ENCODE peak calls at places on chromosome X, in ten cellular contexts. One of them, this sample, is unnamed.

GRCh38 chrX:133171962-133172708 is 46.0 kb downstream of the TFDP3 start:
- DNase-seq in astrocyte of the spinal cord: peak
- DNase-seq in bronchial epithelial cell: peak
- DNase-seq in AG08395: peak
- DNase-seq in endothelial cell: no peak
- DNase-seq in stomach: no peak
- DNase-seq in GM10248: no peak
- DNase-seq in non-pigmented ciliary epithelial cell: no peak
- DNase-seq in lung microvascular endothelial cell: peak
- DNase-seq in NCI-H748 treated with DMSO at 0.1 percent for 48 hours: no peak
- DNase-seq in this sample: peak

GRCh38 chrX:19867411-19867732 is 20.0 kb downstream of the SH3KBP1 start:
- DNase-seq in astrocyte of the spinal cord: peak
- DNase-seq in bronchial epithelial cell: no peak
- DNase-seq in AG08395: peak
- DNase-seq in endothelial cell: no peak
- DNase-seq in stomach: no peak
- DNase-seq in GM10248: no peak
- DNase-seq in non-pigmented ciliary epithelial cell: no peak
- DNase-seq in lung microvascular endothelial cell: no peak
- DNase-seq in NCI-H748 treated with DMSO at 0.1 percent for 48 hours: no peak
- DNase-seq in this sample: no peak

GRCh38 chrX:111283446-111283845 is 13.2 kb upstream of the CAPN6 start:
- DNase-seq in astrocyte of the spinal cord: no peak
- DNase-seq in bronchial epithelial cell: peak
- DNase-seq in AG08395: no peak
- DNase-seq in endothelial cell: no peak
- DNase-seq in stomach: no peak
- DNase-seq in GM10248: no peak
- DNase-seq in non-pigmented ciliary epithelial cell: no peak
- DNase-seq in lung microvascular endothelial cell: no peak
- DNase-seq in NCI-H748 treated with DMSO at 0.1 percent for 48 hours: no peak
- DNase-seq in this sample: no peak

GRCh38 chrX:148448686-148449085 is 51.7 kb upstream of the AFF2 start:
- DNase-seq in astrocyte of the spinal cord: no peak
- DNase-seq in bronchial epithelial cell: no peak
- DNase-seq in AG08395: no peak
- DNase-seq in endothelial cell: no peak
- DNase-seq in stomach: no peak
- DNase-seq in GM10248: no peak
- DNase-seq in non-pigmented ciliary epithelial cell: no peak
- DNase-seq in lung microvascular endothelial cell: no peak
- DNase-seq in NCI-H748 treated with DMSO at 0.1 percent for 48 hours: no peak
- DNase-seq in this sample: no peak

GRCh38 chrX:115344885-115345653 is 55.6 kb downstream of the LUZP4 start:
- DNase-seq in astrocyte of the spinal cord: peak
- DNase-seq in bronchial epithelial cell: peak
- DNase-seq in AG08395: peak
- DNase-seq in endothelial cell: peak
- DNase-seq in stomach: peak
- DNase-seq in GM10248: no peak
- DNase-seq in non-pigmented ciliary epithelial cell: peak
- DNase-seq in lung microvascular endothelial cell: peak
- DNase-seq in NCI-H748 treated with DMSO at 0.1 percent for 48 hours: peak
- DNase-seq in this sample: peak

GRCh38 chrX:69037786-69038185 is 127.5 kb downstream of the PJA1 start:
- DNase-seq in astrocyte of the spinal cord: no peak
- DNase-seq in bronchial epithelial cell: no peak
- DNase-seq in AG08395: no peak
- DNase-seq in endothelial cell: no peak
- DNase-seq in stomach: no peak
- DNase-seq in GM10248: no peak
- DNase-seq in non-pigmented ciliary epithelial cell: no peak
- DNase-seq in lung microvascular endothelial cell: no peak
- DNase-seq in NCI-H748 treated with DMSO at 0.1 percent for 48 hours: no peak
- DNase-seq in this sample: no peak

GRCh38 chrX:25158635-25159034 is 142.9 kb upstream of the ARX start:
- DNase-seq in astrocyte of the spinal cord: peak
- DNase-seq in bronchial epithelial cell: peak
- DNase-seq in AG08395: no peak
- DNase-seq in endothelial cell: no peak
- DNase-seq in stomach: no peak
- DNase-seq in GM10248: no peak
- DNase-seq in non-pigmented ciliary epithelial cell: no peak
- DNase-seq in lung microvascular endothelial cell: no peak
- DNase-seq in NCI-H748 treated with DMSO at 0.1 percent for 48 hours: no peak
- DNase-seq in this sample: no peak

GRCh38 chrX:147838465-147839131 is 73.1 kb upstream of the FMR1 start:
- DNase-seq in astrocyte of the spinal cord: no peak
- DNase-seq in bronchial epithelial cell: peak
- DNase-seq in AG08395: no peak
- DNase-seq in endothelial cell: no peak
- DNase-seq in stomach: no peak
- DNase-seq in GM10248: no peak
- DNase-seq in non-pigmented ciliary epithelial cell: no peak
- DNase-seq in lung microvascular endothelial cell: peak
- DNase-seq in NCI-H748 treated with DMSO at 0.1 percent for 48 hours: no peak
- DNase-seq in this sample: no peak

GRCh38 chrX:44908198-44908597 is 35.2 kb downstream of the KDM6A start:
- DNase-seq in astrocyte of the spinal cord: no peak
- DNase-seq in bronchial epithelial cell: peak
- DNase-seq in AG08395: peak
- DNase-seq in endothelial cell: no peak
- DNase-seq in stomach: no peak
- DNase-seq in GM10248: no peak
- DNase-seq in non-pigmented ciliary epithelial cell: no peak
- DNase-seq in lung microvascular endothelial cell: no peak
- DNase-seq in NCI-H748 treated with DMSO at 0.1 percent for 48 hours: no peak
- DNase-seq in this sample: no peak

GRCh38 chrX:68982476-68982875 is 153.7 kb downstream of the EFNB1 start:
- DNase-seq in astrocyte of the spinal cord: no peak
- DNase-seq in bronchial epithelial cell: no peak
- DNase-seq in AG08395: no peak
- DNase-seq in endothelial cell: no peak
- DNase-seq in stomach: no peak
- DNase-seq in GM10248: no peak
- DNase-seq in non-pigmented ciliary epithelial cell: no peak
- DNase-seq in lung microvascular endothelial cell: no peak
- DNase-seq in NCI-H748 treated with DMSO at 0.1 percent for 48 hours: no peak
- DNase-seq in this sample: no peak

This sample was measured in colonic mucosa.